ENCODE peak calls at places on chromosome 1, in five cellular contexts. E is IMR-90, B is breast epithelium, V is sigmoid colon, W is lower leg skin. H is an unnamed sample.

GRCh38 chr1:7607097-7607496 is 164.0 kb upstream of the VAMP3 start:
- DNase-seq in W (no peak), E (no peak), B (no peak), V (no peak), H (no peak)

GRCh38 chr1:207913951-207914350 is 3.0 kb upstream of the CD34 start:
- DNase-seq in B (no peak), W (no peak), V (no peak), E (no peak), H (no peak)

GRCh38 chr1:41535236-41535720 is 50.8 kb upstream of the EDN2 start:
- DNase-seq in W (peak; percentile 45), V (peak; percentile 22), B (peak; percentile 28), E (no peak), H (no peak)

GRCh38 chr1:215003686-215004085 is 78.9 kb upstream of the KCNK2 start:
- DNase-seq in W (no peak), B (no peak), E (no peak), V (no peak), H (no peak)

GRCh38 chr1:57232500-57232899 is 191.4 kb downstream of the DAB1 start:
- DNase-seq in V (no peak), E (no peak), W (no peak), B (no peak), H (no peak)

GRCh38 chr1:25703671-25704637 is 87.4 kb downstream of the MAN1C1 start:
- DNase-seq in V (peak; percentile 64), W (peak; percentile 84), B (no peak), E (no peak), H (peak; percentile 31)

GRCh38 chr1:17097787-17098186 is 21.5 kb downstream of the PADI2 start:
- DNase-seq in V (no peak), W (no peak), B (no peak), E (no peak), H (peak; percentile 27)

GRCh38 chr1:17605582-17606344 is 66.3 kb downstream of the ARHGEF10L start:
- DNase-seq in W (no peak), V (peak; percentile 82), E (peak; percentile 38), B (no peak), H (no peak)

GRCh38 chr1:184260382-184260781 is 126.4 kb upstream of the C1orf21 start:
- DNase-seq in W (no peak), V (no peak), B (no peak), E (peak; percentile 83), H (no peak)

GRCh38 chr1:12609469-12610003 is 8.5 kb downstream of the DHRS3 start:
- DNase-seq in B (no peak), W (no peak), V (no peak), E (no peak), H (no peak)

GRCh38 chr1:205430631-205431305 is 8.9 kb upstream of the LEMD1 start:
- DNase-seq in B (no peak), W (peak; percentile 84), E (peak; percentile 33), V (peak; percentile 74), H (peak; percentile 17)

GRCh38 chr1:44276901-44277300 is 63.6 kb downstream of the DMAP1 start:
- DNase-seq in V (no peak), E (peak; percentile 26), B (no peak), W (no peak), H (peak; percentile 3)
- TF ChIP-seq POLR2A in V (no peak), E (no peak), B (no peak), W (no peak), H (no peak)

DNA sequence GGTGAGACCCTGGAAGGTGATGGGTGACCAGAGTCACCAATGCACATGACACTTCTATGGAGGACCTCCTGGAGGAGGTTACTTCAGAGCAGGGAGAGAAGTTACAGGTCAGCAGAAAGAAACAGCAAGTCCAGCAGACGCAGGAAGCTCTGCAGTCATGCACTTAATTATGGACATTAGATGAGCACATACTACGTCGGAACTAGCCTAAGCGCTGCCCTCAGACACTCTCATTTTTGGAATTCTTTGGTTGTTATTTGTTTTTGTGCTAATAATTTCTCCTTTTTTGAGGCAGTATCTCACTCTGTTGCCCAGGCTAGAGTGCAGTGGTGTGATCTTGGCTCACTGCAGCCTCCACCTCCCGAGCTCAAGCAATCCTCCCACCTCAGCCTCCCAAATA is 93.3 kb upstream of the IFFO2 start:
- DNase-seq in W (no peak), E (no peak), B (no peak), V (no peak), H (no peak)
- TF ChIP-seq CTCF in W (no peak), E (no peak), B (no peak), V (no peak), H (no peak)

GRCh38 chr1:183022202-183023145 is 746 bp upstream of the LAMC1 start:
- DNase-seq in E (peak; percentile 98), W (peak; percentile 97), V (peak; percentile 97), B (peak; percentile 82), H (peak; percentile 79)
- TF ChIP-seq POLR2A in E (peak; percentile 94), W (no peak), V (peak; percentile 38), B (peak; percentile 30), H (no peak)

DNA sequence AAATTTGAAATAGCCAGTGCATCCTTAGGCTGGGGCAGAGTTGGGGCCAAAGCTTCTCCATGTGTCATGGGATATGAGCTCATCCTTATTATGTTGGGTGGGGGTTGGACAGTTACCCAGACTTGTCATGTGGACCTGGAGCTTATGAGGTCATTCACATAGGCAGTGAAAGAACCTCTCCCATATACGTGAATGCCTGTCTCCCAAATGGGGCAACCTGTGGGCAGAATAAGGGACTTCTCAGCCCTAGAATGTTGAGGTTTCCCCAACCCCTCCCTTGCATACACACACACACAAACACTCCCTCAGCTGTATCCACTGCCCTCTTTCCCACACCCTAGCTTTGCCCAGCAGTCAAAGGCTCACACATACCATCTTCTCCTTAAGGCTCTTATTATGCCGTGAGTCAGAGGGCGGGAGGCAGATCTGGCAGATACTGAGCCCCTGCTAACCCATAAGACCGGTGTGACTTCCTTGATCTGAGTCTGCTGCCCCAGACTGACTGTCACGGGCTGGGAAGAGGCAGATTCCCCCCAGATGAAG is 2.3 kb upstream of the IVL start:
- DNase-seq in V (no peak), W (peak; percentile 79), B (no peak), E (peak; percentile 8), H (no peak)
- TF ChIP-seq CTCF in V (no peak), W (no peak), B (no peak), E (no peak), H (no peak)

GRCh38 chr1:2557146-2558029 is 1.2 kb downstream of the TNFRSF14 start:
- DNase-seq in B (no peak), V (no peak), W (peak; percentile 87), E (no peak), H (no peak)
- TF ChIP-seq POLR2A in B (no peak), V (no peak), W (no peak), E (no peak), H (no peak)

GRCh38 chr1:235866207-235866912 is at the start of gene LYST:
- DNase-seq in V (peak; percentile 79), E (peak; percentile 52), W (peak; percentile 92), B (no peak), H (peak; percentile 75)
- TF ChIP-seq CTCF in V (peak; percentile 36), E (peak; percentile 52), W (no peak), B (peak; percentile 33), H (peak; percentile 17)

DNA sequence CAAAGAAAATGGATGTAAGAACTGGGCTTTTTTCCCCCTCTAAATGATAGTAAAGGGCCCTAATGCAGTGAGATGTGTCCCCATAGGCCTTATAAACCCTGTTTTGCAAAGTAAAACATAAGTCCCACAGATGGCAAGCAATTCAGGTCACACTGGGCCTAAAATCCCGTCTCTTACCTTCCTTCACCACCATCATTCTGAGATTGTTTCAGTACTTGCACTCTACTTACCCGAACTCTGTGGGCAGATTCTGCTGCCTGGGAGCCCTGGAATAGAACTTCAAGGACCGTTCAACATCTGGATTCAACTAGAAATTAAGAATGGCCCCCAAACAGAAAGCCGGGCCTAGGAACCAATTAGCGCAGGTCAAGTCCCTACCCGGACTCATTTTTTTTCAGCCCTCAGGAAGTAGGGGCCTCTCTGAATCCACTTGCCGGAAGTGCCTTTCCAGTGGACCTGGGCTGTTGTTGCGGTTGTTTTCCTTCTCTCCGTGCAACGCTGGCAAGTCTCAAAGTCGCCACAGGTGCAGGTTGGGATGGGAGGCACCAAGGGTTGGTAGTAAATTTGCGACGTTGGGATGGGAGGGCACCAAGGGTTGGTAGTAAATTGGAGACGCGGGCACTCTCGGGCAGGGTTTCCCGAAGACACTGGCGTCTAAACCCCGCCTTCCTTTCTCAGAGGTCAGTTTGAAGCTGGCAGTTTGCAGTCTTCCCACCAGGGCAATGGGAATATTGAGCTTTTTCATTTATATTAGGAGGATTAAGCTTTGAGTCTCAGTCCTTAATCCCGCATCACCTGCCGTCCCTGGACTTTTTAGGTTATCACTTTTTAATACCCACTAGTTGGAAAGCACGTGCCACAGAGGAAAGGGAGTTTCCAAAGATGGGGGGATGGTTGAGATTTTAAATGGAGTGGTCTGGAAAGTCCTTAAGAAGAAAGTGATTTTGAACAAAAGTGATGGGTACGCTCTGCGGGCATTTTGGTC is at the start of gene TMEM69:
- DNase-seq in E (peak; percentile 91), B (peak; percentile 69), V (peak; percentile 88), W (peak; percentile 94), H (peak; percentile 92)
- TF ChIP-seq POLR2A in E (peak; percentile 47), B (peak; percentile 23), V (no peak), W (no peak), H (peak; percentile 70)